ENCODE peak calls at places on chromosomes 4 and X, in nine cellular contexts. S, N, F, Q, K, I, D, H and G are unnamed samples.

GRCh38 chrX:112819013-112819635 is 21.5 kb downstream of the AMOT start:
- DNase-seq in H (no peak), K (no peak), N (no peak), D (no peak), F (no peak), I (no peak), S (no peak), Q (no peak), G (no peak)

GRCh38 chr4:43337707-43338106 is 445.2 kb downstream of the GRXCR1 start:
- DNase-seq in K (no peak), H (no peak), D (no peak), I (no peak), Q (no peak), S (no peak), N (no peak), F (no peak), G (no peak)

GRCh38 chr4:179097741-179098140 is 1655.5 kb upstream of the AGA start:
- DNase-seq in D (no peak), K (no peak), F (no peak), S (no peak), N (no peak), Q (no peak), I (no peak), H (no peak), G (no peak)

GRCh38 chr4:184851200-184851541 is 25.4 kb upstream of the ACSL1 start:
- DNase-seq in I (no peak), D (no peak), K (no peak), H (peak), F (no peak), S (no peak), N (no peak), Q (no peak), G (no peak)

GRCh38 chrX:11193035-11193469 is 81.9 kb downstream of the HCCS start:
- DNase-seq in N (no peak), K (no peak), I (no peak), F (no peak), H (no peak), Q (no peak), D (no peak), S (no peak), G (peak)

GRCh38 chr4:7333024-7333780 is 101.5 kb downstream of the PSAPL1 start:
- DNase-seq in I (no peak), F (no peak), N (no peak), Q (no peak), S (no peak), D (no peak), K (no peak), H (no peak), G (no peak)

GRCh38 chrX:94645727-94646126 is 971.7 kb downstream of the FAM133A start:
- DNase-seq in D (no peak), K (no peak), H (no peak), N (no peak), I (no peak), S (no peak), Q (no peak), F (no peak), G (no peak)

GRCh38 chr4:109414938-109415337 is 18.7 kb upstream of the SEC24B start:
- DNase-seq in D (no peak), F (no peak), Q (no peak), N (no peak), H (no peak), S (no peak), K (no peak), I (no peak), G (no peak)

GRCh38 chr4:17770845-17771244 is 10.6 kb downstream of the FAM184B start:
- DNase-seq in Q (no peak), H (no peak), K (no peak), I (no peak), S (no peak), N (no peak), F (no peak), D (no peak), G (no peak)

GRCh38 chr4:25098964-25099843 is 61.0 kb downstream of the SEPSECS start:
- DNase-seq in N (peak), I (peak), S (peak), D (peak), H (peak), K (no peak), F (peak), Q (no peak), G (peak)
- TF ChIP-seq POLR2A in N (no peak), I (no peak), S (no peak), D (no peak), H (no peak), K (no peak), F (no peak), Q (no peak), G (no peak)

GRCh38 chr4:154425514-154425913 is 66.1 kb downstream of the DCHS2 start:
- DNase-seq in K (no peak), D (no peak), I (no peak), H (no peak), Q (no peak), F (no peak), N (no peak), S (no peak), G (no peak)
- TF ChIP-seq CTCF in K (no peak), D (no peak), I (no peak), H (no peak), Q (no peak), F (no peak), N (no peak), S (no peak), G (no peak)

DNA sequence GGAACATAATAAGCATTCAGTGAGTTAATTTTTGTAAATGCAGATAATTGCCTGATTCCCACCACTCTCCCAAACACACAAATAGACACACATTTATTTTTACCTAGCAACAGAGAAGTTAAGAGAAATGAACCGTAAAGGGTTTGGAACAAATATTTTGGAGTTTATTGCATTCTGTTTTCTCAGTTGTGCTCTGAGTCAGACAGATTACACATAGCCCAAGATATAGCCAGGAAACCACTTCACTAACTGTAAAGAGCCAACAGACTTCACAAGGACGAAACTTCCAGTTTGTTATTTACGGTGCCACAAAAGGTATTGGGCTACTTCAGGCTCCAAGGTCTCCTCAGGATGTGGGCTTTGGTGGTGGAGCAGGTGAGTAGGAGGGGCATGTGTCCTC is 217.0 kb downstream of the BMPR1B start:
- DNase-seq in D (no peak), K (no peak), F (no peak), H (no peak), N (no peak), Q (no peak), I (no peak), S (no peak), G (no peak)
- H3K4me3 ChIP-seq in D (no peak), K (no peak), F (no peak), H (no peak), N (no peak), Q (no peak), I (no peak), S (no peak), G (no peak)

DNA sequence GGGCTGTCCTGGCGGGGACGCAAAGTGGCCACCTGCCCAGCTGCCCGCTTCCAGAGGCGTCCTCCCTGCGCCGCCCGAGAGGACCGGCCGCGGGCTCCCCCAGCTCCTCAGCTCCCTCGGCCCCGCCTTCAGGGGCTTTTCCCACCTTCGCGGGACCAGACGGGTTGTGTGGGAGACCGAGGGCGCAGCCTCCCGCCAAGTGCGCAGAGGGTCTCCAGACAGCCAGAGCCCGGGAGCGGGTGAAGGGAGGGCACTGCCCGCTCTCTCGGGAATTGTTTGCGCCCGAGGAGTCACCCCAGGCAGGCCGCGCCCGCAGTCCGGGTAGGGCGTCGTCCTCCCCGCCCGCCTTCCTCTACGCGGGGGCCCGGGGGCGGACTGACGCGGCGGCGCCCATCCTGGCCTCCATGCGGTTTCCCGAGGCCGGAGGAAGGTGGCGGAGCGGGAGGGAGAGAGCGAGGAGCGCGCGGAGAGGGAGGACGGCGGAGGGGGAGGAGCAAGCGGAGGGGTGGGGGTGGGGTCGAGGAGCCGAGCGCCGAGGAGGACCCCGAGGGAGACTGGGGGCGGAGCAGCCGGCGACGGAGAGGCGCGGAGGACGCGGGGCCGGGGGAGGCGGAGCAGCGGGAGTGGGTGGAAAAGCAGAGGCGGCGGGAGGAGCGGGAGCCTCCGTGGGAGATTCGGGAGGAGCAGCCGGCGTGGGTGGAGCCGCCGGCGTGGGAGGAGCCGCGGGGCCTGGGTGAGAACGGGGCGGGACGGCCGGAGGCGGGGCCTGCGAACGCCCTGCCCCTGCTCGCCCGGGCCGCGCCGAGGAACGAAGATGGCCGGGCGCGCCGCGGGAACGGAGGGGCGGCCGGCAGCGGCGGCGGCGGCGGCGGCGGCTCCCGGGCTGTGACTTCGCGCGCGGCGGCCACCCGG is 47.6 kb downstream of the CLDN34 start:
- DNase-seq in F (peak), N (peak), Q (peak), S (peak), K (peak), H (peak), D (peak), I (peak), G (peak)
- TF ChIP-seq POLR2A in F (peak), N (no peak), Q (no peak), S (no peak), K (no peak), H (peak), D (peak), I (peak), G (no peak)